ENCODE peak calls at places on chromosomes 4 and X, in five cellular contexts. Q is breast epithelium, Z is K562, R is HCT116, I is stomach. J is an unnamed sample.

GRCh38 chr4:133151301-133151680 is 2.2 kb downstream of the PCDH10 start:
- DNase-seq in Q (no peak), Z (no peak), R (no peak), I (no peak), J (peak; percentile 6)

GRCh38 chrX:905828-906566 is 275.4 kb downstream of the SHOX start:
- DNase-seq in Q (no peak), Z (no peak), R (no peak), I (no peak), J (no peak)

GRCh38 chr4:41930139-41930831 is 4.9 kb upstream of the TMEM33 start:
- DNase-seq in Q (no peak), Z (peak; percentile 10), R (no peak), I (no peak), J (no peak)

GRCh38 chr4:152316969-152317368 is 218.9 kb downstream of the FBXW7 start:
- DNase-seq in Q (no peak), Z (no peak), R (no peak), I (no peak), J (no peak)

GRCh38 chr4:146318894-146319293 is 104.6 kb downstream of the REELD1 start:
- DNase-seq in Q (no peak), Z (no peak), R (no peak), I (no peak), J (no peak)

GRCh38 chrX:68696267-68696666 is 48.8 kb downstream of the STARD8 start:
- DNase-seq in Q (no peak), Z (peak; percentile 34), R (no peak), I (no peak), J (no peak)

GRCh38 chrX:135595543-135595942 is 75.1 kb downstream of the INTS6L start:
- DNase-seq in Q (no peak), Z (no peak), R (no peak), I (no peak), J (no peak)

GRCh38 chr4:73822812-73823480 is 13.5 kb upstream of the CXCL6 start:
- DNase-seq in Q (no peak), Z (no peak), R (no peak), I (no peak), J (no peak)

GRCh38 chrX:153473126-153473525 is 2.8 kb upstream of the HAUS7 start:
- DNase-seq in Q (no peak), Z (no peak), R (no peak), I (no peak), J (no peak)

DNA sequence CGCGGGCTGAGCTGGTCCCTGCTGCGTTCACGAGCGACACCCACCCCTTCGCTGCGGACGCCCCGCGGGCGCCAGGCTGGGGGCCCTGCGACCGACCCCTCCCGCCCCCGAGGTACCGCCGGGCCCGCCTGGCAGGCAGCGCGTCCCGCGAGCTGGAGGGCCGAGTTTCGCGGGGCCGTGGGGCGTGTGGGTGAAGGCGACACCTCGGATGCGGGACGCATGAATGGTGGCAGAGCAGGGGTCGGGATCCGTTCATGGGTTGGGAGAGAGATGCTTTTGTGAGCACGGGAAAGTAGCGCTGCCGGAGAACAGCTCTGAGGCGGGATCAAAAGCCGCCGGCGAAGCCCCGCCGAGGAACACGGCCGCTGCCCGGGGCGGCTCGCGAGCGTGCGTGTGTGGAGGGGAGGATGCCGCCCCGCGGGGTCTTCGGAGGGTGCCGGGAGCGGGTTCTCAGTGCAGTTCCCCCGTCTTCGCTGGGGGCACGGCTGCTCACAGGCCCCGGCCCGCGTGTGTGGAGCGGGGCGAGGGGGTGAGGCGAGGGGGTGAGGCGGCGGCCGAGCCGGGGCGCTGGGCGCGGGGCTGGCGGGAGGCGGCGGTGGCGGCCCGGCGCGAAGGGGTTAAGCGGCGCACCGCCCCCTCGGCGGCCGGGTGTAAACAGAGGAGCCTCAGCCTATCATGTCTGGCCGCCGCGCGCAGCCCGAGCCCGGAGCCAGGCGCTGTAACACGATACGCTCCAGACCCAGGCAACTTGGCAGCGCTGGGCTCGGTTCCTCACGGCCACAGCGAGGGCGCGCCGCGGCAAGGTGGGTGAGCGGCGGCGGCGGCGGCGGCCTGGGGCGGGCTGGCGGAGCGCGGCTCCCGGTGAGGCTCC is 205.3 kb downstream of the TENM3 start:
- DNase-seq in Q (peak; percentile 83), Z (peak; percentile 66), R (peak; percentile 59), I (peak; percentile 89), J (peak; percentile 55)
- TF ChIP-seq POLR2AphosphoS5 in Q (no peak), Z (no peak), R (no peak), I (peak; percentile 49), J (no peak)

DNA sequence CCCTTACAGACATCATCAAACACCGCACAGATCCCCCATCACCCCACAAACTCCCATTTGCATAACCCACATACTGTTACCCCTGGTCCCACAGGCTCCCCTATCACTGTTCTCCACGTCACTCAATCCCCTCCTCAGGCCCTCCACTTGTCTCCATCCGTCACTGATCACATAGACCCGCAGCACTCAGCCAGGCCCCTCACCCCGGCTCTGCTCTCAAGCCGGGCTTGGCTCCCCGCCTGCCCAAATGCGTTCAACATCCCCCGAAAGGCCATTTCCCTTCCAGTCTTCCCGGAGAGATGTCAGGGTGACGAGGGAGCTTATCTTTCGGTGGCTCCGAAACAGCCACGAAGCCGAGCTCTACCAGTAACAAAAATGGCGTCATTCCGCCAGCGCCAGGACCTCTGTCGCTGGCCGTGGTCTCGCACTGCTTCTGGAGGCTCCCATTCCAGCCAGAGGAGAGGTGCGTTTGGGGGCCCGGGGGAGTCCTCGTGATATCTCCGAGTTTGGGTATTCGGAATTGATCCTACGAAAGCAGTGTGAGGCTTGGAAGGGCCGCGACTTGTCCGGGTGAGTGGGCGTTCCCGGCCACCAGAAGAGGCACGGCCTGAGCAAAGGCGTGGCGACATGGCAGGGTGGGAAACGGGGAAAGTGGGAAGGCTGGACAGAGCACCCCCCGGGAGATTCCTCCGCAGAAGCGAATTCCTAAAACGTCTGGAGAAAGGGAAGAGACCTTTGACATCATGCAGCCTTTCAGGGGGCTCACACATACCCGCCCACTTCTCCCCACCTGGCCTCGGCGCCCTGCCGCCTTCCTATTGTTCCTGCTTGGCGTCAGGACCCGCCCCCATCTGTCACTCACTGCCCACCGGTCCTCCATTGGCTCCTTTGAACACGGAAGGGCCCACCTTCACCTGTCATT is at the start of gene ZNF630:
- DNase-seq in Q (peak; percentile 80), Z (peak; percentile 44), R (no peak), I (peak; percentile 82), J (peak; percentile 56)
- TF ChIP-seq POLR2A in Q (no peak), Z (no peak), R (no peak), I (no peak), J (peak; percentile 48)

DNA sequence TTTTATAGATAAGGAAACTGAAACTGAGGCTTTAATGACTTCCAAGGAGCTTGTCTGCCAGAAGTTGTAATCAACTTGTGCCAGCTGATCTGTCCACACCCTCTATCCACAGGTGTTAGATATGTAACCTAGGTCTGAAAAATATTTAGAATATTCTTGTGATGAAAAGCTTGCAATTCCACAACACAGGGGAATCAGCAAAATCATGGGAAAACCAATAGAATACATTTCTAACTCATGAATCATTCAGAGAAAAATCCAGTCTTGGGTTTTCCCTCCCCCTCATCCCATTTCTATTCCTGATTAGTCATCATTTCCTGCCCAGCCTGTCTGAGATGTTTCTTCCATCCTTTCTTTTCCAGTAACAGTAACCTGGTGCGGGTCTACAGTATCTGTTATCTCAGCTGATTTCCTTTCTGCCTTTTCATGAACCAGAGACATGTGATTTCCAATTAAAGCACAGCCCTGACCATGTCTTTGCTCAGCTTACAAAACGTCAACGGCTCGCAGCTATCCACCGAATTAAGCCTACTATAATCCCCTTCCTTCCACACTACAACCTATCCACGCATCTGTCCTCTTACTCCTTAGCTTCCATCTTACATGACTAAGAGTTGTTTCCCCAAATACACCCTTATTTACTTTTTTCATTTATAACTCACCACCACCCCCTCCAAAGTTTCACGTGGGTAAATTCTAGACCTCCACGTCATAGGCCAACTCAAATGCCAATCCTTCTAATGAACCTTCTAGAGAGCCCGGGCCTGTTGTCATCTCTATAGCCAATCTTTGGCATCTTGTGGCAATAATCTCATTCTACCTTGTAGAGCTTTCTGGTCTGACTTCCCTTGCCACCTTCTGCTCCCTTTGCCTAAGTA is 951 bp upstream of the NOCT start:
- DNase-seq in Q (no peak), Z (peak; percentile 54), R (peak; percentile 85), I (no peak), J (no peak)
- TF ChIP-seq POLR2AphosphoS5 in Q (no peak), Z (no peak), R (peak; percentile 66), I (peak; percentile 37), J (no peak)

GRCh38 chrX:44544036-44544435 is 1.4 kb upstream of the FUNDC1 start:
- DNase-seq in Q (no peak), Z (no peak), R (no peak), I (no peak), J (no peak)

DNA sequence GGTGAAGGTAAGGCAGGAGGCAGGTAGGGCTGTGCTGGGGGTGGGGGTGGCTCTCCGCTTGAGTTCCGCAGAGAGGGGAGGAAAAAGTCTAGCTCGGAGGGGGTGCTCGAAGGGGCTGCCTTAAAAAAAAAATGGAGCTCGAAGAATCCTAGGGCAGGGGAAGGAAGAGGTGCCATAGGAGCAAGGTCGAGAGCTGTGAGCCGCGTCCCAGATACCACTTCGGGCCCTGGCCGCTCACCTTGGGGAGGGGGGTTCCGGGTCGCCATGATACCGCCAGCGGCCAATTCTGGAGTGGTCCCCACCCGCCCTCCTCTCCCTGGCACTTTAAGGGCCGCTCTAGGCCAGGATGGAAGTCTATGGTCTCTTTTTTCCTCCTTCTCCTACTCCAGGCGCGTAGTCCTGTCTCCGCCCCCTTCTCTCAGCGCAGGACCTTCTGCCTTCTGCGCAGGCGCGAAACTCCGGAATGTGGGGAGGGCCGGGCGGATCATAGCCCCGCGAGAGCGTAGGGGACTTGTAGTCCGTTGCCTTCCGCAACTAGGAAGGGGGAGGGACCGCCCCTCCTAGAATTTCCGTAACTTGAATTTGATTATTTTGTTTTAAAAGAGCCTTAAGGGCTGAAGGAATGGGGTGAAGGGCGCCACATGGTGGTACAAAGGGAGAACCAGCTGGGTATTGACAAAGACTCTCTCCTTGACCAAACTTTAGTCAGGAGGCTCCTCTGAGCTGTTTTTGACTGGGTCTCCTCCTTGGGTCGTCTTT is at the start of gene FUNDC1:
- DNase-seq in Q (peak; percentile 91), Z (peak; percentile 96), R (peak; percentile 83), I (peak; percentile 95), J (peak; percentile 51)
- TF ChIP-seq POLR2A in Q (peak; percentile 30), Z (peak; percentile 74), R (no peak), I (no peak), J (peak; percentile 30)

GRCh38 chr4:3388461-3389185 is 53.1 kb upstream of the HGFAC start:
- DNase-seq in Q (no peak), Z (no peak), R (no peak), I (no peak), J (no peak)
- TF ChIP-seq POLR2AphosphoS5 in Q (no peak), Z (no peak), R (no peak), I (no peak), J (peak; percentile 35)

J was measured in GM12891.